ENCODE peak calls at places on chromosomes 13 and 19, in eight cellular contexts. N is fibroblast of mammary gland, V is foreskin fibroblast, C is left ventricle myocardium inferior, X is body of pancreas, O is IMR-90, F is tibial artery, G is GM23338. Z is an unnamed sample.

GRCh38 chr13:21071015-21071414 is 9.6 kb upstream of the LATS2 start:
- DNase-seq in O (no peak), X (no peak), G (no peak), C (no peak), F (no peak), V (no peak), N (no peak), Z (no peak)

GRCh38 chr13:98576963-98577822 is at the start of gene STK24:
- DNase-seq in X (peak), G (peak), O (peak), C (peak), V (peak), F (peak), N (peak), Z (peak)

GRCh38 chr13:75550159-75550567 is 572 bp downstream of the UCHL3 start:
- DNase-seq in O (peak), V (peak), N (peak), F (no peak), X (peak), C (no peak), G (peak), Z (peak)

GRCh38 chr13:28492527-28493367 is 2.2 kb downstream of the FLT1 start:
- DNase-seq in C (no peak), V (peak), N (no peak), G (peak), X (no peak), O (no peak), F (no peak), Z (no peak)

GRCh38 chr13:31722684-31723083 is 16.6 kb upstream of the RXFP2 start:
- DNase-seq in O (no peak), N (peak), X (no peak), F (no peak), V (peak), G (no peak), C (no peak), Z (no peak)

GRCh38 chr13:106963151-106963550 is 395.2 kb upstream of the ARGLU1 start:
- DNase-seq in V (no peak), X (no peak), C (no peak), G (no peak), F (no peak), N (no peak), O (no peak), Z (no peak)

GRCh38 chr13:39044536-39044935 is 6.3 kb downstream of the NHLRC3 start:
- DNase-seq in O (no peak), C (no peak), V (no peak), F (no peak), X (no peak), G (no peak), N (no peak), Z (peak)

GRCh38 chr13:60267498-60268202 is 103.9 kb upstream of the DIAPH3 start:
- DNase-seq in X (peak), F (no peak), O (no peak), C (no peak), G (peak), N (no peak), V (peak), Z (no peak)

GRCh38 chr19:40400521-40400920 is 10.5 kb upstream of the HIPK4 start:
- DNase-seq in N (peak), X (no peak), C (no peak), O (no peak), G (no peak), F (no peak), V (peak), Z (no peak)

GRCh38 chr19:29956855-29957254 is 14.8 kb downstream of the URI1 start:
- DNase-seq in V (no peak), C (no peak), O (no peak), F (no peak), X (no peak), N (no peak), G (no peak), Z (no peak)

GRCh38 chr13:105370011-105370645 is 1165.3 kb downstream of the EFNB2 start:
- DNase-seq in N (no peak), G (no peak), V (no peak), F (no peak), C (no peak), X (no peak), O (no peak), Z (no peak)

GRCh38 chr19:1106841-1107654 is 3.3 kb downstream of the GPX4 start:
- DNase-seq in G (peak), V (peak), O (peak), X (no peak), F (no peak), N (peak), C (no peak), Z (peak)

GRCh38 chr13:51839711-51840110 is 5.3 kb downstream of the TMEM272 start:
- DNase-seq in O (no peak), V (no peak), N (no peak), F (no peak), X (no peak), G (no peak), C (no peak), Z (no peak)

GRCh38 chr19:19447536-19448237 is 42.2 kb downstream of the GATAD2A start:
- DNase-seq in X (no peak), N (peak), V (peak), O (peak), F (no peak), C (no peak), G (no peak), Z (no peak)

GRCh38 chr19:12783226-12783848 is 7.9 kb upstream of the JUNB start:
- DNase-seq in G (peak), V (peak), N (no peak), C (no peak), F (no peak), O (no peak), X (no peak), Z (peak)

GRCh38 chr19:51027873-51028272 is 1.5 kb upstream of the KLK11 start:
- DNase-seq in G (no peak), N (no peak), F (no peak), V (peak), O (no peak), C (no peak), X (no peak), Z (no peak)

GRCh38 chr19:48698046-48698445 is 2.3 kb downstream of the FUT2 start:
- DNase-seq in N (peak), O (peak), V (peak), C (no peak), X (no peak), G (no peak), F (no peak), Z (no peak)

GRCh38 chr13:39463611-39464010 is 139.4 kb downstream of the LHFPL6 start:
- DNase-seq in G (no peak), F (no peak), X (no peak), N (no peak), O (no peak), C (no peak), V (no peak), Z (no peak)

GRCh38 chr13:42377640-42378382 is 105.9 kb downstream of the AKAP11 start:
- DNase-seq in V (no peak), X (no peak), F (no peak), N (no peak), O (no peak), C (no peak), G (no peak), Z (peak)

GRCh38 chr19:42125536-42125935 is 6.7 kb downstream of the POU2F2 start:
- DNase-seq in V (no peak), F (no peak), G (peak), X (no peak), O (no peak), N (no peak), C (no peak), Z (no peak)

GRCh38 chr19:45781282-45782161 is 768 bp downstream of the DMPK start:
- DNase-seq in O (no peak), N (no peak), X (peak), C (no peak), G (no peak), V (peak), F (peak), Z (peak)

GRCh38 chr13:40271931-40272775 is 394.3 kb downstream of the FOXO1 start:
- DNase-seq in X (peak), C (peak), N (peak), V (peak), O (peak), F (peak), G (no peak), Z (no peak)

GRCh38 chr19:8306235-8307054 is 1.7 kb downstream of the CD320 start:
- DNase-seq in G (no peak), O (no peak), F (peak), C (no peak), V (no peak), X (peak), N (no peak), Z (no peak)

GRCh38 chr19:6088677-6089063 is 21.6 kb downstream of the RFX2 start:
- DNase-seq in C (no peak), F (no peak), O (peak), X (no peak), N (peak), V (no peak), G (no peak), Z (peak)

GRCh38 chr19:6091771-6092291 is 18.5 kb downstream of the RFX2 start:
- DNase-seq in G (no peak), F (no peak), O (peak), N (peak), V (peak), C (no peak), X (no peak), Z (no peak)

GRCh38 chr19:6095760-6096159 is 14.5 kb downstream of the RFX2 start:
- DNase-seq in C (no peak), O (no peak), X (no peak), N (no peak), V (peak), G (no peak), F (peak), Z (no peak)

GRCh38 chr19:6090634-6091033 is 19.7 kb downstream of the RFX2 start:
- DNase-seq in G (no peak), X (no peak), O (no peak), N (no peak), C (no peak), F (no peak), V (no peak), Z (no peak)

GRCh38 chr19:6092329-6093286 is 17.7 kb downstream of the RFX2 start:
- DNase-seq in V (peak), F (peak), G (peak), C (peak), N (peak), O (peak), X (peak), Z (peak)
- TF ChIP-seq CTCF in V (no peak), F (peak), G (no peak), C (peak), N (no peak), O (no peak), X (peak), Z (no peak)

DNA sequence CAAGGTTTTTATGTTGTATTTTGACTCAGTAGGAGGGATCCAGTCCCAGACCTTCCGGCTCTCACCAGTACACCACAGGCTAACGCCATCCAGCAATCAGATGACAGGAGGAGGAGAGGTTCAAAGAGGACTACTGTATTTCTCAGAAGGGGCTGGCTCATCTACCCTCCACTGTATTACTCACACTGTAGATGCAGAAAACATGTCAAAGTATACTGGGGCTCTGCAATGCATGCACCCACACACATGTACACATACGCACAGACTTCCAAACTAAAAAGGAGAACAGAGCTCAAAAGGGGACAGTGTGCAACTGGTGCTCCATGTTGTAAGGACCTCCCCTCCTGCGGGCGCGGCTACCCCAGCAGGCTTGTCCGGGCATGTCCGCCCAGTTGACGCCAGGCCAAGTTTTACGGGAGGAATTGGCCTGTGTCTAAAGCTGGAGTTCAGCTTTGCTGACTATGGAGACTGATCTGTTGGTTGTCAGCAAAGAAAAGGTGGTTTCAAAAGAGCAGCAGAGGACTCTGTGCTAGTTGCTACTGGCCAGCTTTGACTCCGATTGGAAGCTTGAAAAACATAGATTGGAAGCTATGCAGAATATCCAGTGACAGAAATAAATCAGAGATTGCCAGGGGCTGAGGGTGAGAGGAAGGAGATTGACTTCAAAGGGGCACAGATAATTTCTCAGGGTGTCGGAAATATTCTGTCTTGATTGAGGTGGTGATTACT is 314.2 kb downstream of the DLEU7 start:
- DNase-seq in C (peak), N (peak), X (peak), F (peak), V (peak), G (no peak), O (peak), Z (no peak)
- H3K4me3 ChIP-seq in C (peak), N (peak), X (no peak), F (peak), V (no peak), G (no peak), O (peak), Z (no peak)

DNA sequence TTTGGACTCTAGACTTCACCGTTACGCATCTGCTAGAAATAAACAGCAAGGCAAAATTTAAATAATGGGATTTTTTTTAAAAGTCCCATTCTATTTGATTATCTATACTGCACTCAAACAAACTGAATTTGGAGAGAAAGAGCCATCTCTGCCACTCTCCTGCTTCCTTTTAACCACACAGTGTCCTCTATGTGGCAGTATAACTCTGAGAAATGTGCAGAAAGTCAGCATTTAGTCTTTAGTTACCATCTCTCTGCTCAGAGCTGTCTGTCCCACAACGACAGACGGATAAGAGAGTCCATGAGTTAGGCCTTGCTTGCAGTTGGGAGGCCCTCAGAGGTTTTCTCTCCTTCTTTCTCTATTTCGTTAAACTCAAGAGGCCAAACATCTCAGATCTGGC is 21.2 kb downstream of the CCNA1 start:
- DNase-seq in G (peak), F (no peak), V (peak), C (no peak), X (no peak), N (peak), O (peak), Z (no peak)
- TF ChIP-seq CTCF in G (peak), F (no peak), V (peak), C (peak), X (no peak), N (peak), O (peak), Z (no peak)

DNA sequence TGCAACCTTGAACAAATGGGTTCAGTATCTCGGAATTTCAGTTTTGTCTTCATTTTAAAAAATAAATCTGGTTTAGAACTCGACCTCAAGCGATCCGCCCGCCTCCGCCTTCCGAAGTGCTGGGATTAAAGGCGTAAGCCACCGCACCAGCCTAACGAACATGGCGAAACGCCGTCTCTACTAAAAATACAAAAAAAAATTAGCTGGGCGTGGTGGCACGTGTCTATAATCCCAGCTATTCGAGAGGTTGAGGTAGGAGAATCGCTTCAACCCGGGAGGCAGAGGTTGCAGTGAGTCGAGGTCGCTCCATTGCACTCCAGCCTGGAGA is 571 bp downstream of the ZNF302 start:
- DNase-seq in F (no peak), G (no peak), X (no peak), N (no peak), V (no peak), O (no peak), C (no peak), Z (no peak)
- H3K4me3 ChIP-seq in F (peak), G (peak), X (peak), N (peak), V (peak), O (peak), C (peak), Z (peak)

DNA sequence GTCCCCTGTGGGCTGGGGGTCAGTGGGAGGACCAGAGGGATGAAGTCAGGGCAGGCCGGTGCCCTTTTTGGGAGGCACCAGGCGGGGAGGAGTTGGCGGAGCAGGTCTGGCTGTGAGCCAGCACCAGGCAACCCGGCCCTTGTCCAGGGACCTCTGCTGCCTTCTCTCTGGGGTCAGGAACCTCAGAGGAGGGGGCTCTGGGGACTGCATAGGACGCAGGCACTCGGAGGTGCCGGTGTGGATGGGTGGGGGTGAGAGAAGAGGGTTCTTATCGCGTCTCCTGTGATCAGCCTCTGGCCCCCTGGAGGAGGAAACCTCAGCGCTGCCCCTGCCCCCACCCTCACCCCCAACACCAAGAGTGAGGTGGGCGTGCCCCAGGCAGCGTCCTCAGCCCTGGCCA is 16.5 kb downstream of the DPF1 start:
- DNase-seq in G (no peak), C (no peak), O (no peak), F (no peak), V (no peak), N (no peak), X (no peak), Z (no peak)
- TF ChIP-seq CTCF in G (no peak), C (no peak), O (no peak), F (no peak), V (no peak), N (no peak), X (no peak), Z (no peak)

Z was measured in GM12865.